ENCODE peak calls at places on chromosomes 16 and 17, in five cellular contexts. One of them, this sample, is unnamed.

GRCh38 chr16:20911361-20911760 is 10.8 kb downstream of the LYRM1 start:
- DNase-seq in lower lobe of right lung: no peak
- DNase-seq in cardiac muscle cell: no peak
- DNase-seq in tibial artery: no peak
- DNase-seq in pancreas: no peak
- DNase-seq in this sample: no peak

GRCh38 chr16:88971371-88972097 is 5.5 kb downstream of the CBFA2T3 start:
- DNase-seq in pancreas: no peak
- DNase-seq in tibial artery: no peak
- DNase-seq in lower lobe of right lung: peak; percentile 74
- DNase-seq in cardiac muscle cell: no peak
- DNase-seq in this sample: no peak

GRCh38 chr16:89221604-89222003 is 4.1 kb downstream of the ZNF778 start:
- DNase-seq in lower lobe of right lung: no peak
- DNase-seq in cardiac muscle cell: no peak
- DNase-seq in pancreas: no peak
- DNase-seq in tibial artery: no peak
- DNase-seq in this sample: no peak

GRCh38 chr16:20865420-20866126 is 34.6 kb downstream of the DCUN1D3 start:
- DNase-seq in lower lobe of right lung: no peak
- DNase-seq in tibial artery: no peak
- DNase-seq in pancreas: no peak
- DNase-seq in cardiac muscle cell: no peak
- DNase-seq in this sample: no peak

GRCh38 chr16:59683709-59684108 is 949.6 kb upstream of the GOT2 start:
- DNase-seq in pancreas: no peak
- DNase-seq in cardiac muscle cell: no peak
- DNase-seq in lower lobe of right lung: no peak
- DNase-seq in tibial artery: no peak
- DNase-seq in this sample: no peak

GRCh38 chr17:81885869-81886548 is 5.4 kb downstream of the ALYREF start:
- DNase-seq in pancreas: no peak
- DNase-seq in lower lobe of right lung: no peak
- DNase-seq in cardiac muscle cell: no peak
- DNase-seq in tibial artery: no peak
- DNase-seq in this sample: no peak

GRCh38 chr17:13212861-13213260 is 195.0 kb upstream of the ELAC2 start:
- DNase-seq in cardiac muscle cell: no peak
- DNase-seq in lower lobe of right lung: no peak
- DNase-seq in tibial artery: no peak
- DNase-seq in pancreas: no peak
- DNase-seq in this sample: no peak

GRCh38 chr17:76868669-76869208 is 535 bp downstream of the MGAT5B start:
- DNase-seq in pancreas: no peak
- DNase-seq in cardiac muscle cell: no peak
- DNase-seq in tibial artery: no peak
- DNase-seq in lower lobe of right lung: no peak
- DNase-seq in this sample: no peak

GRCh38 chr16:55640714-55641327 is 15.0 kb upstream of the SLC6A2 start:
- DNase-seq in pancreas: no peak
- DNase-seq in lower lobe of right lung: no peak
- DNase-seq in cardiac muscle cell: no peak
- DNase-seq in tibial artery: no peak
- DNase-seq in this sample: no peak

GRCh38 chr17:2405247-2405926 is 4.5 kb upstream of the MNT start:
- DNase-seq in cardiac muscle cell: no peak
- DNase-seq in tibial artery: no peak
- DNase-seq in lower lobe of right lung: peak; percentile 46
- DNase-seq in pancreas: peak; percentile 46
- DNase-seq in this sample: no peak

GRCh38 chr16:66928702-66929388 is 3.5 kb upstream of the RRAD start:
- DNase-seq in pancreas: no peak
- DNase-seq in cardiac muscle cell: peak; percentile 68
- DNase-seq in lower lobe of right lung: no peak
- DNase-seq in tibial artery: no peak
- DNase-seq in this sample: no peak

GRCh38 chr17:29400818-29401217 is 10.7 kb downstream of the TAOK1 start:
- DNase-seq in pancreas: no peak
- DNase-seq in lower lobe of right lung: no peak
- DNase-seq in tibial artery: no peak
- DNase-seq in cardiac muscle cell: no peak
- DNase-seq in this sample: no peak

GRCh38 chr16:55292491-55292890 is 31.5 kb upstream of the IRX6 start:
- DNase-seq in tibial artery: no peak
- DNase-seq in lower lobe of right lung: no peak
- DNase-seq in pancreas: no peak
- DNase-seq in cardiac muscle cell: peak; percentile 36
- DNase-seq in this sample: no peak

GRCh38 chr17:5915337-5915736 is 154.8 kb upstream of the WSCD1 start:
- DNase-seq in cardiac muscle cell: no peak
- DNase-seq in pancreas: no peak
- DNase-seq in lower lobe of right lung: no peak
- DNase-seq in tibial artery: no peak
- DNase-seq in this sample: no peak

GRCh38 chr17:75645889-75646625 is 12.8 kb downstream of the SMIM5 start:
- DNase-seq in pancreas: peak; percentile 86
- DNase-seq in cardiac muscle cell: no peak
- DNase-seq in tibial artery: peak; percentile 44
- DNase-seq in lower lobe of right lung: peak; percentile 89
- DNase-seq in this sample: peak; percentile 91

GRCh38 chr16:57999366-57999970 is 1.0 kb downstream of the ZNF319 start:
- DNase-seq in lower lobe of right lung: peak; percentile 44
- DNase-seq in tibial artery: no peak
- DNase-seq in cardiac muscle cell: no peak
- DNase-seq in pancreas: no peak
- DNase-seq in this sample: no peak

GRCh38 chr17:1553354-1554266 is 9.0 kb downstream of the PITPNA start:
- DNase-seq in pancreas: no peak
- DNase-seq in cardiac muscle cell: peak; percentile 80
- DNase-seq in lower lobe of right lung: peak; percentile 41
- DNase-seq in tibial artery: no peak
- DNase-seq in this sample: no peak

GRCh38 chr16:11194913-11195312 is 61.1 kb downstream of the SOCS1 start:
- DNase-seq in cardiac muscle cell: no peak
- DNase-seq in pancreas: no peak
- DNase-seq in tibial artery: no peak
- DNase-seq in lower lobe of right lung: no peak
- DNase-seq in this sample: no peak

GRCh38 chr16:49608095-49608494 is 234.5 kb downstream of the C16orf78 start:
- DNase-seq in tibial artery: no peak
- DNase-seq in lower lobe of right lung: no peak
- DNase-seq in pancreas: no peak
- DNase-seq in cardiac muscle cell: peak; percentile 46
- DNase-seq in this sample: no peak

GRCh38 chr17:57677301-57677700 is 67.8 kb downstream of the CCDC182 start:
- DNase-seq in cardiac muscle cell: no peak
- DNase-seq in tibial artery: no peak
- DNase-seq in pancreas: no peak
- DNase-seq in lower lobe of right lung: no peak
- DNase-seq in this sample: no peak

GRCh38 chr16:68074850-68075249 is 10.3 kb upstream of the NFATC3 start:
- DNase-seq in cardiac muscle cell: no peak
- DNase-seq in tibial artery: no peak
- DNase-seq in pancreas: no peak
- DNase-seq in lower lobe of right lung: no peak
- DNase-seq in this sample: no peak
- H3K4me1 ChIP-seq in cardiac muscle cell: no peaks in the 10 kb centered on the region
- H3K4me1 ChIP-seq in tibial artery: no peaks in the 10 kb centered on the region
- H3K4me1 ChIP-seq in pancreas: peaks cover 2% of the 10 kb centered on the region
- H3K4me1 ChIP-seq in lower lobe of right lung: peaks cover 42% of the 10 kb centered on the region
- H3K4me1 ChIP-seq in this sample: peaks cover 38% of the 10 kb centered on the region

DNA sequence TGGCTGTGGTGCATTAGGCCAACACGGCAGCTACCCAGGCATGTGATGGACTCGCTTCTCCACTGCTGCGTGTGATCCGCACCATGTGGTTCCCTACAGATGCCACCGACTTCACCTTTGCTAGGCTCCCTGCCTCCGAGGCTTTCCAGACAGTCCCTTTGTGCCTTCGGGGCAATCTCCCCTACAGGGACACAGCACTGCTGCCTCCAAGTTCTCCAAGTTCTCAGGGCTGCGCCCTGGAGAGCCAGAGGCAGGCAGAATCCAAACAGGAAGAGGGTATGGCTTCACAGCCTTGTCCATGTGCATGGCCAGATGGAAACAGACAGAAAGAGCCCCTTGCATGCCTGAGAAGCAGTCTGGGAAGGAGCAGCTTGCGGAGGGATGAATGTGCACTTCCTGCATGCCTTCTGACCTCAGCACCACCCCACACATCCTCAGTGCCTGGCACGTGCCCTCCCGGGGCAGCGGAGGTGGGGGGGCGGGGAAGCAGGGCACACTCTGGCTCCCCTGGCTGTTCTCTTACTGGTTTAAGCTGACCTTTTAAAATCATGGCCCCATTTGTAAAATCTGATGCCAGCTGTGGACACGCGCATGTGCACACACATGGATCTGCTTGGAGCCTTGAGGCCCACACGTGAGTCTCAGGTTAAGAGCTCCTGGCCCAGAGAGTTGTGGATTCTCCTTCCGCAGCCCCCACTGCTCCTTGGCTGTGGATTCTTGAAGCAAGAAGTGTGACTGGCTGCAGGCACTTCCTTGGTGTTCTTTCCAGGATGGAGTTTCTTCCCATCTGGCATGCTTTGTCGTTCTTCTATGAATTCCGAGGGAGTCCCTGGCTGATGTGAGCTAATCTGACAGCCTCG is 55.3 kb upstream of the MTSS2 start:
- DNase-seq in tibial artery: no peak
- DNase-seq in lower lobe of right lung: no peak
- DNase-seq in cardiac muscle cell: no peak
- DNase-seq in pancreas: no peak
- DNase-seq in this sample: no peak
- H3K4me1 ChIP-seq in tibial artery: peaks cover 35% of the 10 kb centered on the region
- H3K4me1 ChIP-seq in lower lobe of right lung: peaks cover 67% of the 10 kb centered on the region
- H3K4me1 ChIP-seq in cardiac muscle cell: peaks cover 27% of the 10 kb centered on the region
- H3K4me1 ChIP-seq in pancreas: peaks cover 9% of the 10 kb centered on the region
- H3K4me1 ChIP-seq in this sample: peaks cover 65% of the 10 kb centered on the region

DNA sequence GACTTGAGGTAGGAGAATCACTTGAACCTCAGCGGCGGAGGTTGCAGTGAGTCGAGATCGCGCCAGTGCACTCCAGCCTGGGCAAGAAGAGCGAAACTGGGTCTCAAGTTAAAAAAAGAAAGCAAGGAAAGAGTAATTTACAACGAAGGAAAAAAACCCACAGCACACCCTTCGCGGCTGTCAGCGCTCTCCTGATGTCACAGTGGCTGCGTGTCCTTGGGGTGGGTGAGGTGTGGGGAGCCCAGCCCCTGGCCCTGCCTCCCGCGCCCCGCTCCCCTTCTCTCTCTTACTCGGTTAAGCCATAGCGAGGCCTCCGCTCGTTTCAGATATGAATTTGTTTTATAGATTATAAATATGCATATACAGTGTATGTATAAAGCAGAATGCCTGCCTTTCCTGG is 740 bp upstream of the JPT2 start:
- DNase-seq in cardiac muscle cell: no peak
- DNase-seq in pancreas: no peak
- DNase-seq in tibial artery: no peak
- DNase-seq in lower lobe of right lung: no peak
- DNase-seq in this sample: no peak
- H3K4me1 ChIP-seq in cardiac muscle cell: peaks cover 4% of the 10 kb centered on the region
- H3K4me1 ChIP-seq in pancreas: peaks cover 12% of the 10 kb centered on the region
- H3K4me1 ChIP-seq in tibial artery: peaks cover 6% of the 10 kb centered on the region
- H3K4me1 ChIP-seq in lower lobe of right lung: peaks cover 14% of the 10 kb centered on the region
- H3K4me1 ChIP-seq in this sample: peaks cover 7% of the 10 kb centered on the region

DNA sequence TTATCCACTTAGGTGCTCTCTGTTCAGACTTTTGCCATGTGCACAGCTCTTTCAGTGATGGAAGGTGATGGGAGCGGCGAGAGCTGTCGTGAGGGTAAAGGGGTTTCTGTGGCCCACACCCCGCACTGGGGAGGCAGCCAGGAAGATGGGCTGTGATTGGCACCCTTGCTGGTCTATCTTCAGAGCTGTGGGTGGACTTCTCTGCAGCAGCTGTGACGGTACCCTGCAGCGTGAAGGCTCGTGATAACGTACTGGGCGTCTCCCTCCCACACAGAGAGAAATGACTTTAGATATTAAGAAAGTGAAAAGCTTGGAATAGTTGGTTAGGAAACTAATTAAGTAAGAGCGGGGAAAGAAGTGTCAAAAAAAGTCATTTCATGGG is 45.8 kb downstream of the MPRIP start:
- DNase-seq in pancreas: peak; percentile 35
- DNase-seq in cardiac muscle cell: no peak
- DNase-seq in tibial artery: no peak
- DNase-seq in lower lobe of right lung: no peak
- DNase-seq in this sample: peak; percentile 69
- H3K4me1 ChIP-seq in pancreas: peaks cover 14% of the 10 kb centered on the region
- H3K4me1 ChIP-seq in cardiac muscle cell: peaks cover 5% of the 10 kb centered on the region
- H3K4me1 ChIP-seq in tibial artery: peaks cover 28% of the 10 kb centered on the region
- H3K4me1 ChIP-seq in lower lobe of right lung: peaks cover 51% of the 10 kb centered on the region
- H3K4me1 ChIP-seq in this sample: peaks cover 26% of the 10 kb centered on the region

GRCh38 chr16:84830765-84831384 is 11.1 kb downstream of the CRISPLD2 start:
- DNase-seq in pancreas: no peak
- DNase-seq in tibial artery: no peak
- DNase-seq in lower lobe of right lung: no peak
- DNase-seq in cardiac muscle cell: no peak
- DNase-seq in this sample: no peak

GRCh38 chr16:84833542-84834402 is 14.0 kb downstream of the CRISPLD2 start:
- DNase-seq in cardiac muscle cell: no peak
- DNase-seq in pancreas: no peak
- DNase-seq in lower lobe of right lung: no peak
- DNase-seq in tibial artery: no peak
- DNase-seq in this sample: no peak

GRCh38 chr16:84833142-84833495 is 13.3 kb downstream of the CRISPLD2 start:
- DNase-seq in tibial artery: no peak
- DNase-seq in cardiac muscle cell: no peak
- DNase-seq in lower lobe of right lung: no peak
- DNase-seq in pancreas: no peak
- DNase-seq in this sample: no peak

GRCh38 chr16:84834403-84834772 is 14.6 kb downstream of the CRISPLD2 start:
- DNase-seq in tibial artery: no peak
- DNase-seq in lower lobe of right lung: no peak
- DNase-seq in cardiac muscle cell: no peak
- DNase-seq in pancreas: no peak
- DNase-seq in this sample: no peak

DNA sequence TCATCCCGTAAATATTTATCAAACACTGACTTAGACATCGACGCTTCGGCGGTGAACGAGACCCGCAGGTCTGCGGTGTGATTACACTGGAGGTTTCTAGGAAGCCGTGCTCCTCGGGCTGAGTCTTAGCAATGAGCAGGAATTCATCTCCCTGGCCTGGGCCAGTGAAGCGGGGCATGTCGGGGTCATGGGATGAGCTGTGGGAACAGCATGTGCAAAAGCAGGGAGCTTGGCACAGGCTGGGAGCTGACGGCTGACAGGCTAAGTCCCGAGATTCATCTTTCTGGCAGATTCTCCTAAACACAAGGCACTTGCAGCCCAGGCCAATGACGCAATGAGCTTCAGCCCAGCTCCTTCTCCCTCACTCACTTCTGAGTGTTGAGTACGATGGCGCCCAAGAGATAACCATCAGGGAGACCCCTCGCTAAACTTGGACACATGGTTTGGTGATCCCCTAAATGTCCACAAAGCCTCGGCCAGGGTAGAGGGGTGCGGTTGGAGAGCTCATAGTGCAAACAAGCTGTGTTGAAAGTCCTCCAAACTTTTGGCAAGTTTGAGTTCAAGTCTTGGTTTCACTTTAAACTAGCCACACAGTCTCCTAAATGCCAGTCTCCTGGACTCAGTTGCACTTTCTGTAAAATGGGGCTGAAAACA is 12.8 kb downstream of the CRISPLD2 start:
- DNase-seq in cardiac muscle cell: no peak
- DNase-seq in tibial artery: peak; percentile 96
- DNase-seq in pancreas: no peak
- DNase-seq in lower lobe of right lung: peak; percentile 71
- DNase-seq in this sample: peak; percentile 76
- H3K4me1 ChIP-seq in cardiac muscle cell: no peaks in the 10 kb centered on the region
- H3K4me1 ChIP-seq in tibial artery: peaks cover 29% of the 10 kb centered on the region
- H3K4me1 ChIP-seq in pancreas: no peaks in the 10 kb centered on the region
- H3K4me1 ChIP-seq in lower lobe of right lung: peaks cover 31% of the 10 kb centered on the region
- H3K4me1 ChIP-seq in this sample: peaks cover 19% of the 10 kb centered on the region

This sample was measured in upper lobe of right lung.